ENCODE peak calls at places on chromosomes 4 and X, in seven cellular contexts. Q is HCT116, M is cardiac fibroblast, A is GM03348, T is GM13976, X is hepatocyte, P is RPMI7951. H is an unnamed sample.

GRCh38 chr4:39495446-39496208 is 31.6 kb downstream of the UGDH start:
- DNase-seq in X (no peak), T (no peak), Q (no peak), M (peak; percentile 22), A (no peak), P (no peak), H (no peak)

GRCh38 chr4:177008071-177008835 is 215.5 kb upstream of the VEGFC start:
- DNase-seq in P (peak; percentile 88), T (no peak), X (no peak), Q (no peak), A (peak; percentile 20), M (peak; percentile 17), H (no peak)

GRCh38 chr4:112753333-112753732 is 116.4 kb downstream of the LARP7 start:
- DNase-seq in T (no peak), X (no peak), P (no peak), Q (no peak), A (no peak), M (no peak), H (no peak)

GRCh38 chrX:47573334-47574095 is 8.7 kb upstream of the TIMP1 start:
- DNase-seq in A (peak; percentile 61), X (peak; percentile 61), T (no peak), M (peak; percentile 86), P (peak; percentile 48), Q (no peak), H (no peak)

GRCh38 chr4:107619065-107619464 is 101.0 kb downstream of the PAPSS1 start:
- DNase-seq in Q (no peak), T (no peak), M (peak; percentile 83), A (peak; percentile 83), P (peak; percentile 85), X (peak; percentile 17), H (no peak)

GRCh38 chr4:182015893-182016292 is 227.3 kb upstream of the TENM3 start:
- DNase-seq in M (no peak), X (no peak), P (peak; percentile 64), A (peak; percentile 70), T (peak; percentile 53), Q (no peak), H (no peak)

GRCh38 chr4:40335508-40335860 is 351 bp downstream of the CHRNA9 start:
- DNase-seq in P (peak; percentile 64), T (no peak), A (peak; percentile 74), Q (no peak), X (no peak), M (peak; percentile 33), H (no peak)

GRCh38 chrX:14916017-14916674 is 42.9 kb downstream of the MOSPD2 start:
- DNase-seq in X (no peak), T (no peak), Q (no peak), M (peak; percentile 46), P (peak; percentile 77), A (peak; percentile 7), H (no peak)

GRCh38 chr4:157590679-157591078 is 370.2 kb downstream of the GRIA2 start:
- DNase-seq in P (no peak), X (no peak), T (no peak), A (no peak), M (no peak), Q (no peak), H (no peak)

GRCh38 chr4:129342820-129343219 is 246.9 kb downstream of the C4orf33 start:
- DNase-seq in P (peak; percentile 59), M (peak; percentile 88), A (peak; percentile 75), T (no peak), Q (no peak), X (peak; percentile 54), H (no peak)

GRCh38 chr4:67080158-67080557 is 465.1 kb downstream of the CENPC start:
- DNase-seq in P (no peak), A (no peak), Q (no peak), X (no peak), T (no peak), M (no peak), H (no peak)

GRCh38 chr4:102610007-102610406 is 108.8 kb downstream of the NFKB1 start:
- DNase-seq in T (no peak), M (peak; percentile 22), A (no peak), Q (no peak), X (no peak), P (peak; percentile 11), H (no peak)

GRCh38 chr4:132123870-132124623 is 1025.0 kb upstream of the PCDH10 start:
- DNase-seq in Q (peak; percentile 37), P (no peak), A (no peak), M (peak; percentile 36), X (no peak), T (no peak), H (no peak)

GRCh38 chrX:150768580-150769190 is 75.5 kb downstream of the MTMR1 start:
- DNase-seq in P (no peak), T (no peak), A (no peak), Q (no peak), M (no peak), X (no peak), H (no peak)

GRCh38 chrX:115602729-115603389 is 41.9 kb downstream of the PLS3 start:
- DNase-seq in A (no peak), P (no peak), X (no peak), M (no peak), T (no peak), Q (no peak), H (no peak)

GRCh38 chr4:7828011-7828720 is 111.5 kb downstream of the AFAP1 start:
- DNase-seq in T (peak; percentile 66), M (peak; percentile 99), Q (no peak), X (peak; percentile 81), A (peak; percentile 88), P (peak; percentile 99), H (no peak)

GRCh38 chr4:180150818-180151217 is 2092.4 kb upstream of the TENM3 start:
- DNase-seq in T (no peak), A (peak; percentile 2), P (no peak), Q (peak; percentile 8), M (no peak), X (no peak), H (peak; percentile 6)

GRCh38 chrX:106170318-106170717 is 2.2 kb downstream of the PWWP3B start:
- DNase-seq in X (peak; percentile 21), T (no peak), P (no peak), A (peak; percentile 1), Q (peak; percentile 8), M (peak; percentile 49), H (peak; percentile 19)

GRCh38 chr4:73308286-73308685 is 49.7 kb upstream of the ANKRD17 start:
- DNase-seq in A (peak; percentile 25), Q (no peak), M (peak; percentile 58), X (peak; percentile 12), T (peak; percentile 26), P (peak; percentile 42), H (no peak)

GRCh38 chr4:7513731-7514130 is 79.0 kb upstream of the PSAPL1 start:
- DNase-seq in T (no peak), A (peak; percentile 86), P (peak; percentile 88), M (no peak), Q (no peak), X (peak; percentile 56), H (no peak)

GRCh38 chrX:11393949-11394654 is 100.9 kb downstream of the AMELX start:
- DNase-seq in P (no peak), X (no peak), Q (no peak), M (no peak), A (no peak), T (no peak), H (no peak)

GRCh38 chrX:95539041-95539440 is 1145.6 kb upstream of the DIAPH2 start:
- DNase-seq in X (peak; percentile 13), A (no peak), M (no peak), P (peak; percentile 0), Q (no peak), T (no peak), H (no peak)

GRCh38 chrX:6968231-6968630 is 179.3 kb upstream of the STS start:
- DNase-seq in Q (no peak), A (no peak), M (no peak), P (no peak), T (no peak), X (no peak), H (no peak)

GRCh38 chr4:145102619-145103018 is 4.5 kb downstream of the ABCE1 start:
- DNase-seq in X (no peak), P (no peak), T (no peak), M (no peak), Q (no peak), A (no peak), H (no peak)

GRCh38 chr4:174137698-174138097 is 145.8 kb downstream of the FBXO8 start:
- DNase-seq in A (no peak), X (no peak), P (no peak), Q (no peak), T (no peak), M (no peak), H (no peak)

GRCh38 chr4:165288639-165289428 is 38.6 kb upstream of the MSMO1 start:
- DNase-seq in A (peak; percentile 61), M (peak; percentile 83), P (peak; percentile 14), Q (no peak), X (no peak), T (no peak), H (no peak)

GRCh38 chrX:44935640-44936039 is 62.7 kb downstream of the KDM6A start:
- DNase-seq in Q (no peak), X (no peak), M (no peak), T (no peak), A (no peak), P (no peak), H (no peak)

GRCh38 chrX:6049132-6049531 is 179.5 kb downstream of the NLGN4X start:
- DNase-seq in Q (no peak), X (no peak), T (no peak), M (no peak), A (no peak), P (no peak), H (no peak)

GRCh38 chrX:48833531-48834138 is 1.8 kb downstream of the PCSK1N start:
- DNase-seq in P (peak; percentile 6), X (no peak), A (no peak), T (peak; percentile 18), Q (no peak), M (no peak), H (peak; percentile 12)

GRCh38 chr4:41216294-41217019 is 2.1 kb upstream of the APBB2 start:
- DNase-seq in X (peak; percentile 91), M (peak; percentile 76), Q (peak; percentile 78), T (peak; percentile 84), P (peak; percentile 66), A (peak; percentile 95), H (peak; percentile 94)

GRCh38 chrX:39440734-39441305 is 639.6 kb downstream of the MID1IP1 start:
- DNase-seq in M (no peak), X (no peak), T (no peak), Q (no peak), A (no peak), P (no peak), H (no peak)

GRCh38 chr4:38119663-38120374 is 159.6 kb downstream of the PTTG2 start:
- DNase-seq in M (peak; percentile 63), P (peak; percentile 95), T (no peak), Q (no peak), A (peak; percentile 35), X (peak; percentile 53), H (peak; percentile 41)

GRCh38 chr4:182653596-182653995 is 263.6 kb downstream of the DCTD start:
- DNase-seq in Q (no peak), A (no peak), P (peak; percentile 6), X (no peak), M (peak; percentile 2), T (no peak), H (peak; percentile 28)

H was measured in NCI-H2081.